ENCODE peak calls at places on chromosomes 7 and 10, in five cellular contexts. T, S, C, V and R are unnamed samples.

GRCh38 chr7:34091330-34091917 is 186.1 kb downstream of the BMPER start:
- DNase-seq in T (peak; percentile 77), S (peak; percentile 78), C (peak; percentile 42), V (no peak), R (no peak)

GRCh38 chr7:75762350-75762917 is 9.6 kb downstream of the CCL26 start:
- DNase-seq in T (peak; percentile 85), S (peak; percentile 88), C (peak; percentile 40), V (no peak), R (no peak)

GRCh38 chr10:35347088-35347487 is 10.8 kb downstream of the CCNY start:
- DNase-seq in T (no peak), S (no peak), C (no peak), V (no peak), R (no peak)

GRCh38 chr10:104143829-104144228 is 21.9 kb downstream of the SFR1 start:
- DNase-seq in T (no peak), S (no peak), C (no peak), V (no peak), R (no peak)

GRCh38 chr10:45239642-45240041 is 75.8 kb downstream of the OR13A1 start:
- DNase-seq in T (no peak), S (no peak), C (no peak), V (no peak), R (no peak)

GRCh38 chr10:125151824-125152634 is 8.3 kb downstream of the CTBP2 start:
- DNase-seq in T (no peak), S (peak; percentile 95), C (no peak), V (peak; percentile 36), R (peak; percentile 62)

GRCh38 chr10:108167766-108168165 is 1003.3 kb upstream of the SORCS1 start:
- DNase-seq in T (no peak), S (no peak), C (peak; percentile 69), V (no peak), R (no peak)

GRCh38 chr7:120256719-120257118 is 16.3 kb upstream of the KCND2 start:
- DNase-seq in T (no peak), S (peak; percentile 30), C (no peak), V (no peak), R (no peak)

GRCh38 chr10:126598009-126598408 is 72.5 kb downstream of the C10orf90 start:
- DNase-seq in T (peak; percentile 43), S (peak; percentile 79), C (peak; percentile 26), V (no peak), R (no peak)

GRCh38 chr7:112855227-112855626 is 65.0 kb upstream of the TMEM168 start:
- DNase-seq in T (no peak), S (no peak), C (no peak), V (no peak), R (no peak)

GRCh38 chr7:81470084-81470723 is 299.6 kb downstream of the HGF start:
- DNase-seq in T (peak; percentile 82), S (peak; percentile 84), C (peak; percentile 51), V (peak; percentile 54), R (no peak)

GRCh38 chr7:4013793-4014192 is 668.3 kb upstream of the FOXK1 start:
- DNase-seq in T (no peak), S (no peak), C (no peak), V (no peak), R (no peak)

GRCh38 chr10:120110196-120110595 is 217.7 kb downstream of the SEC23IP start:
- DNase-seq in T (no peak), S (no peak), C (peak; percentile 1), V (no peak), R (no peak)

GRCh38 chr7:1027285-1028043 is 16.9 kb upstream of the GPR146 start:
- DNase-seq in T (peak; percentile 43), S (peak; percentile 72), C (no peak), V (no peak), R (peak; percentile 82)

GRCh38 chr7:2376351-2377154 is 21.9 kb downstream of the EIF3B start:
- DNase-seq in T (no peak), S (no peak), C (no peak), V (no peak), R (no peak)

GRCh38 chr10:77603529-77603927 is 34.1 kb downstream of the KCNMA1 start:
- DNase-seq in T (peak; percentile 72), S (peak; percentile 37), C (no peak), V (no peak), R (peak; percentile 40)

GRCh38 chr10:48517911-48518321 is 87.0 kb downstream of the ARHGAP22 start:
- DNase-seq in T (no peak), S (no peak), C (no peak), V (no peak), R (no peak)

GRCh38 chr7:39314869-39315268 is 251.3 kb upstream of the YAE1 start:
- DNase-seq in T (no peak), S (no peak), C (no peak), V (no peak), R (no peak)

GRCh38 chr7:39313958-39314357 is 252.2 kb upstream of the YAE1 start:
- DNase-seq in T (no peak), S (peak; percentile 24), C (no peak), V (no peak), R (no peak)

GRCh38 chr7:39312254-39312989 is 253.8 kb upstream of the YAE1 start:
- DNase-seq in T (no peak), S (no peak), C (no peak), V (no peak), R (no peak)

GRCh38 chr7:39313376-39313775 is 252.8 kb upstream of the YAE1 start:
- DNase-seq in T (no peak), S (no peak), C (no peak), V (no peak), R (no peak)

GRCh38 chr7:39310699-39311098 is 255.5 kb upstream of the YAE1 start:
- DNase-seq in T (no peak), S (peak; percentile 47), C (no peak), V (no peak), R (no peak)
- TF ChIP-seq CTCF in T (no peak), S (peak; percentile 20), C (no peak), V (no peak), R (no peak)

DNA sequence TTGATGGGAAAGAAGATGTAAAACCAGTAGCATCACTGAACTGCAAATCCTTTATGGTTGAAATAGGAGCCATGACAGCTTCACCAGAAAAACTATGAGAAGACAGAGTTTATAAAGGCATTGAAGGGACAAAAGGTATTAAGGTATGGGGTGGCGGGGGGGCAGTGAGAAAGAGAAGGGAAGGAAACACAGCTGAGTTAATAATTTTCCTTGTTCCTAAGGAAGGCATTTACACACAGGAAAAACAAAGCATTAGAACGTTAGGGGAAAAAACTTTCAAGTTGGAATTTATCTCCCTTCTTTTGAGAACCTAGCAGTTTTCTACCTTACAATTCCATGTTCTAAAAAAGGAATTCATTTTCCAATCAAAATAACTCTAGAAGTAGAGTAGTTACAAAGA is 4.4 kb downstream of the LARP4B start:
- DNase-seq in T (no peak), S (no peak), C (no peak), V (no peak), R (no peak)
- H3K4me1 ChIP-seq in T (peaks cover 1% of the 10 kb centered on the region), S (peaks cover 34% of the 10 kb centered on the region), C (peaks cover 23% of the 10 kb centered on the region), V (peaks cover 50% of the 10 kb centered on the region), R (peaks cover 78% of the 10 kb centered on the region)

GRCh38 chr7:157654350-157654749 is 317.5 kb downstream of the DNAJB6 start:
- DNase-seq in T (no peak), S (no peak), C (no peak), V (no peak), R (no peak)
- H3K27me3 ChIP-seq in T (no peaks in the 10 kb centered on the region), S (no peaks in the 10 kb centered on the region), C (no peaks in the 10 kb centered on the region), V (no peaks in the 10 kb centered on the region), R (peaks cover 8% of the 10 kb centered on the region)

GRCh38 chr10:68901106-68901927 is at the start of gene DDX50:
- DNase-seq in T (peak; percentile 99), S (peak; percentile 100), C (peak; percentile 99), V (peak; percentile 93), R (peak; percentile 98)
- TF ChIP-seq CTCF in T (no peak), S (no peak), C (no peak), V (no peak), R (no peak)